ENCODE peak calls at places on chromosomes 7 and 10, in four cellular contexts. G is A549, B is breast epithelium, J is HCT116. F is an unnamed sample.

GRCh38 chr10:510415-510881 is 179.0 kb downstream of the DIP2C start:
- DNase-seq in B (no peak), J (no peak), G (no peak), F (peak; percentile 60)

GRCh38 chr7:148650232-148650858 is 48.4 kb upstream of the CUL1 start:
- DNase-seq in B (no peak), J (no peak), G (no peak), F (no peak)

GRCh38 chr7:95840953-95841950 is 68.9 kb downstream of the DYNC1I1 start:
- DNase-seq in J (peak; percentile 8), B (no peak), G (peak; percentile 18), F (no peak)

GRCh38 chr10:110077436-110078120 is 69.8 kb downstream of the ADD3 start:
- DNase-seq in J (no peak), B (no peak), G (no peak), F (no peak)

GRCh38 chr7:77352688-77353406 is 63.3 kb downstream of the GSAP start:
- DNase-seq in G (no peak), B (no peak), J (no peak), F (no peak)

GRCh38 chr7:123329988-123330643 is 130.3 kb upstream of the SLC13A1 start:
- DNase-seq in G (no peak), B (no peak), J (no peak), F (no peak)

GRCh38 chr10:15624405-15625191 is 95.1 kb downstream of the ITGA8 start:
- DNase-seq in J (no peak), G (no peak), B (no peak), F (peak; percentile 23)

GRCh38 chr7:128755816-128756476 is 16.8 kb downstream of the CALU start:
- DNase-seq in G (no peak), B (no peak), J (no peak), F (peak; percentile 77)

GRCh38 chr7:124667312-124667711 is 98.3 kb downstream of the GPR37 start:
- DNase-seq in B (no peak), G (no peak), J (no peak), F (no peak)

GRCh38 chr7:54542920-54543539 is 855 bp downstream of the VSTM2A start:
- DNase-seq in J (no peak), B (no peak), G (no peak), F (no peak)

GRCh38 chr7:147937428-147937827 is 653.1 kb upstream of the C7orf33 start:
- DNase-seq in B (no peak), J (no peak), G (no peak), F (no peak)

GRCh38 chr7:39375874-39376190 is 190.4 kb upstream of the YAE1 start:
- DNase-seq in J (no peak), B (no peak), G (no peak), F (no peak)

GRCh38 chr10:92688927-92689662 is 660 bp upstream of the HHEX start:
- DNase-seq in B (no peak), G (peak; percentile 61), J (no peak), F (no peak)

GRCh38 chr10:97915346-97915745 is 65.7 kb downstream of the GOLGA7B start:
- DNase-seq in B (no peak), G (no peak), J (no peak), F (no peak)

GRCh38 chr7:47502240-47502877 is 79.6 kb downstream of the TNS3 start:
- DNase-seq in G (no peak), J (no peak), B (no peak), F (no peak)

GRCh38 chr10:14499610-14499904 is 168.8 kb upstream of the FRMD4A start:
- DNase-seq in J (no peak), G (no peak), B (no peak), F (no peak)

GRCh38 chr10:88892223-88892967 is 12.3 kb downstream of the STAMBPL1 start:
- DNase-seq in J (no peak), B (no peak), G (no peak), F (no peak)

GRCh38 chr10:61120805-61121204 is 176.8 kb upstream of the RHOBTB1 start:
- DNase-seq in B (no peak), G (no peak), J (no peak), F (no peak)

GRCh38 chr10:775245-776075 is 86.0 kb upstream of the DIP2C start:
- DNase-seq in B (peak; percentile 46), J (no peak), G (no peak), F (no peak)

GRCh38 chr10:90920986-90921643 is at the start of gene ANKRD1:
- DNase-seq in B (no peak), G (peak; percentile 95), J (peak; percentile 60), F (peak; percentile 66)

GRCh38 chr10:16436367-16436757 is 448 bp upstream of the PTER start:
- DNase-seq in G (no peak), J (no peak), B (no peak), F (peak; percentile 64)

GRCh38 chr10:14549496-14549895 is 218.8 kb upstream of the FRMD4A start:
- DNase-seq in G (no peak), J (no peak), B (no peak), F (peak; percentile 13)

GRCh38 chr7:107711301-107711700 is 32.6 kb upstream of the CBLL1 start:
- DNase-seq in B (no peak), G (no peak), J (no peak), F (no peak)

GRCh38 chr7:143295870-143296269 is 7.7 kb downstream of the CASP2 start:
- DNase-seq in J (no peak), G (no peak), B (no peak), F (no peak)

GRCh38 chr7:80785961-80786360 is 132.9 kb downstream of the SEMA3C start:
- DNase-seq in G (no peak), J (no peak), B (no peak), F (no peak)

GRCh38 chr7:158950914-158951635 is 94.7 kb downstream of the DYNC2I1 start:
- DNase-seq in G (peak; percentile 14), B (no peak), J (no peak), F (no peak)

GRCh38 chr7:158952776-158953175 is 96.4 kb downstream of the DYNC2I1 start:
- DNase-seq in J (no peak), G (no peak), B (no peak), F (no peak)

GRCh38 chr7:158949359-158949758 is 93.0 kb downstream of the DYNC2I1 start:
- DNase-seq in B (no peak), J (no peak), G (no peak), F (no peak)

GRCh38 chr7:158953912-158954311 is 97.6 kb downstream of the DYNC2I1 start:
- DNase-seq in J (no peak), G (no peak), B (no peak), F (no peak)

DNA sequence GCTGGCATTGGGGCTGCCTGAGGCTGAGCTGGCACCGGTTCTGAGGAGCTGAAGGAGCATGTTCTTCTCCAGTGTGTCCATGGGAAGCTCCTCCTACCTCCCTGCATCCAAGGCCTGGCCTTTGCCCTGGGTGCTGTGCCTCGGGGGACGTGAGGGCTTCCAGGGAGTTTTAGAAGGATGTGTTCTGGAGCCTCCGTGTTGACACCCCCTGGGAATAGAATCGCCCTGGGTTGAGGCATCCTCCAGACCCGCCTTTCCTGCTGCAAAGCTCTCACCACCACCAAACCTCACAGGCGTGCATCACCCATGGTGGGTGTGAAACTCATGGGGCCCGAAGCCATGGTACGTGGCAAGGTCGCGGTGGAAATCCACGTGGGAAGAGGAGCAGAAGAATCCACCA is 95.4 kb downstream of the DYNC2I1 start:
- DNase-seq in J (no peak), B (no peak), G (no peak), F (no peak)
- H3K27ac ChIP-seq in J (no peak overlapping the region), B (no peak overlapping the region), G (no peak overlapping the region), F (no peak overlapping the region)

GRCh38 chr10:111207525-111207924 is 130.7 kb downstream of the ADRA2A start:
- DNase-seq in J (no peak), B (no peak), G (no peak), F (no peak)
- TF ChIP-seq CTCF in J (peak; percentile 44), B (no peak), G (no peak), F (no peak)

GRCh38 chr7:6651866-6652445 is 14.8 kb downstream of the ZNF316 start:
- DNase-seq in G (no peak), J (no peak), B (no peak), F (no peak)
- H3K9me3 ChIP-seq in G (peaks cover 43% of the 10 kb centered on the region), J (no peaks in the 10 kb centered on the region), B (peaks cover 15% of the 10 kb centered on the region), F (no peaks in the 10 kb centered on the region)

DNA sequence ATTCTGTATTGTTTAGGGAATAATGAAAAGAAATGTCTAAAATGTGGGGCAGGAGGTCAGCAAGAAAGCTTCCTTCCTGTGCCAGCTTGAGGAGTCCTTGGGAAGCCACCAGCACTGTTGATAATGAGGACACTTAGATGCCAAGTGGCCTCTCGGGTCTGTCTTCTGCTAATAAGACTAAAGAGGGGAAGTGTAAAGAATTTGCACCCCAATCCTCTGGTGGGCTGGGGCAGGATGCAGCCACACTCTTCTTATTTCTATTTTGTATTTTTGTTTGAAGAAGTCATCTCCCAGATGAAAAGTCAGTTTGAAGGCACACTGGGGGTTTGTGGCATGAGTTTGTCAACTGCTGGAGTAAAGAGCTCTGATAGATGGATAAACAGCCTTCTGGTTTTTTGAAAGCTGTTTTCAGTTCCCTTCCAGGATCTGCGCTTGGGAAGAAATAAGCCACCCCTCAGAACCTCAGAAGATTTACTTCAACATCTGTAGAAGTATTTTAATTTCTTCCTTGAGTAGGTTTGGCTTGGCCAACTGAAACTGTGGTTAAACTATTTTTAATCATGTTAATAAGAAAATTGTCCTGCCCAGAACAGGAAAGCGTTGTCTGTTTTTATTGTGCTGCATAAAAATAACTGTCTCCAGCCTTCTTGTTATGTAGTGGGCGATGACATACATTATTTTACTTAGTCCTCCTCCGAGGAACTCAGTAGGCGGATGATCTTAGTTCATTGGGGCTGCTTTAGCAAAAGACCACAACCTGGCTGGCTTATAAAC is 128.8 kb upstream of the GPR26 start:
- DNase-seq in J (no peak), G (no peak), B (peak; percentile 7), F (no peak)
- H3K27ac ChIP-seq in J (no peak overlapping the region), G (no peak overlapping the region), B (no peak overlapping the region), F (no peak overlapping the region)

F was measured in ascending aorta.